ENCODE peak calls at places on chromosome 5, in four cellular contexts. H is breast epithelium, A is heart left ventricle, U is GM23338. K is an unnamed sample.

GRCh38 chr5:172943283-172943841 is 15.9 kb upstream of the RPL26L1 start:
- DNase-seq in H (no peak), A (peak; percentile 54), U (peak; percentile 71), K (no peak)

GRCh38 chr5:66814146-66814991 is 218.2 kb downstream of the MAST4 start:
- DNase-seq in H (no peak), A (no peak), U (peak; percentile 77), K (no peak)

GRCh38 chr5:176360894-176361436 is 599 bp downstream of the KIAA1191 start:
- DNase-seq in H (peak; percentile 19), A (peak; percentile 33), U (peak; percentile 59), K (peak; percentile 47)

GRCh38 chr5:95726811-95727763 is 4.0 kb upstream of the RHOBTB3 start:
- DNase-seq in H (no peak), A (no peak), U (no peak), K (no peak)

GRCh38 chr5:151214614-151215545 is 9.0 kb downstream of the CCDC69 start:
- DNase-seq in H (no peak), A (no peak), U (no peak), K (no peak)

GRCh38 chr5:138316355-138316754 is 15.2 kb downstream of the CDC25C start:
- DNase-seq in H (no peak), A (no peak), U (peak; percentile 19), K (no peak)

GRCh38 chr5:163649522-163649921 is 144.1 kb downstream of the MAT2B start:
- DNase-seq in H (no peak), A (no peak), U (no peak), K (no peak)

GRCh38 chr5:103774736-103775135 is 212.1 kb upstream of the NUDT12 start:
- DNase-seq in H (no peak), A (no peak), U (no peak), K (no peak)

GRCh38 chr5:17187401-17187800 is 30.0 kb upstream of the BASP1 start:
- DNase-seq in H (no peak), A (no peak), U (no peak), K (no peak)

GRCh38 chr5:173962436-173962835 is 26.5 kb upstream of the C5orf47 start:
- DNase-seq in H (no peak), A (no peak), U (no peak), K (no peak)

GRCh38 chr5:132445930-132446329 is 44.6 kb downstream of the IRF1 start:
- DNase-seq in H (no peak), A (no peak), U (no peak), K (no peak)

GRCh38 chr5:99105216-99105615 is 176.4 kb upstream of the CHD1 start:
- DNase-seq in H (no peak), A (no peak), U (no peak), K (no peak)

GRCh38 chr5:174327317-174327864 is 281.9 kb downstream of the NSG2 start:
- DNase-seq in H (peak; percentile 21), A (no peak), U (peak; percentile 96), K (peak; percentile 55)

GRCh38 chr5:138408023-138408422 is 30.8 kb upstream of the REEP2 start:
- DNase-seq in H (no peak), A (no peak), U (no peak), K (no peak)

DNA sequence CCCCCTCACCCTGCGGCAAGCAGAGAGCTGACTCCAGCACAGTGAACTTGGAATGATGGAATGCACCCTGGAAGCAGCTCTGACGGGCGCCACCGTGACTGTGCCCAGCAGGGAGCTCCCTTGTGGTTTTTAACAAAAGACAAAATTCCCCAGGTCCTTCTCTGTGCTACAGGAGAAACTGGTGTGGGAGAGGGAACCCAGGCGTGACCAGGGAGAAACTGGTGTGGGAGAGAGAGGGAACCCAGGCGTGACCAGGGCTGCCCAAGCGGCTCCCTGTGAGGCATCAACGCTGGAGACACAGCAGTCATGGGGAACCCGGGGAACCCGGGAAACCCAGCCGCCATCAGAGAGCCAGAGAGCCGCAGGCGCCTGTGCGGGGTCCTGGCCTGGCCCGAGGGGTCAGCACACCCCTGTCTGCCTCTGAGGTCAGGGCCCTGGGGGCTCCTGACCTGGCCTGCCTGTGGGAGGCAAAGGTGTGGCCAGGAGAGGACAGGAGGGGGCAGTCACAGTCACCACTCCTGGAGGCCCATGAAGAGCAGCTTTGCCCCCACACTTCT is 3.1 kb upstream of the AHRR start:
- DNase-seq in H (no peak), A (no peak), U (peak; percentile 20), K (no peak)
- TF ChIP-seq CTCF in H (no peak), A (no peak), U (no peak), K (no peak)

GRCh38 chr5:82417776-82418607 is 139.8 kb upstream of the RPS23 start:
- DNase-seq in H (no peak), A (no peak), U (no peak), K (no peak)
- TF ChIP-seq CTCF in H (no peak), A (no peak), U (no peak), K (no peak)

DNA sequence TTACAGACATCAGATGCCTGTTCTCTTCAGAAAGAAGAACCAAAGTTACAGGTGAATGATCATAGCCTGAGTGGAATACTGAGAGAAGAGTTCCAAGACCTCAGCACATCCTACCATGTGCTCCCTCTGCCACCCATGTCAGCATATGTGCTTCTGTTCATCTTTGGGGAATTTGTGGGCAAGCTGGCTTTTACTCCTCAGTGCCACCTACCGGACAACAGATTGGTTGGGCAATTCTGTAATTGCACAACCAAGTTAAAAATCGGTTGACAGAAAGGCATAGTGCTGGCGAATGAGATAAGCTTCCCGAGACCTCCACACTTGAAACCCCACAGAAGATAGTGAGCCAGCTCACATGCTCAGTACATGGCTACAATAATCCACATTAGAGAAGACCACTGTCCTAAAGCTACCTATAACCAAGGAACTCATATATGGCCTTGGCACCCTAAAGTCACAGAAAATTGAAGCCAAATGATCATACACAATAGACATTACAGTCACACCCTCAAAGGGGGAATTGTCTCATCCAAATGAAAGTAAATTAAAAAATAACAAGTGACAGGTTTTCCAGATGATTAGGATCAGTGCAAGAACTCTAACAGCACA is 1238.0 kb upstream of the NUDT12 start:
- DNase-seq in H (no peak), A (no peak), U (peak; percentile 58), K (peak; percentile 28)
- TF ChIP-seq CTCF in H (no peak), A (no peak), U (peak; percentile 71), K (peak; percentile 43)

DNA sequence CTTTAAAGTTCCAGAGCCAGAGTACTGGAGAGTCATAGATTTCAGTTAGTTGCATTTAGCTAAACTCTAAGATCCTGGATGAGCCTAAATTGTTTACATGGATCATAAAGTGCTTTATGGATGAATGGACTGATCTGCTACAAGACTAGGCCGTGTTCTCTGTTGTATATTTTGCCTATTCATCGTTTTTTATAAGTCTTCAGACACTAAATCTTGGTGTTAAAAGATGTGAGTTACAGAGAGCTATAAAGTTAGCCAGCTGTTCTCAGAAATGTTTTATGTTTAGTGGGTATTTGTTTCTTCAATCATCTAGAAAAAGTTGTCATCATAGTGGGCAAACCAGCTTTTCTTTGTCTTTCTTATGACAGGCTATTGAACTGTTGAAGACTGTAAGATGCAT is 585.7 kb upstream of the SEMA6A start:
- DNase-seq in H (no peak), A (no peak), U (no peak), K (no peak)
- TF ChIP-seq CTCF in H (no peak), A (no peak), U (no peak), K (no peak)

GRCh38 chr5:45796959-45797553 is 100.9 kb upstream of the HCN1 start:
- DNase-seq in H (no peak), A (no peak), U (peak; percentile 60), K (no peak)

GRCh38 chr5:45800331-45800730 is 104.2 kb upstream of the HCN1 start:
- DNase-seq in H (no peak), A (no peak), U (no peak), K (no peak)

GRCh38 chr5:45793638-45794532 is 97.7 kb upstream of the HCN1 start:
- DNase-seq in H (no peak), A (no peak), U (no peak), K (no peak)

GRCh38 chr5:45799388-45799787 is 103.2 kb upstream of the HCN1 start:
- DNase-seq in H (no peak), A (no peak), U (no peak), K (no peak)

DNA sequence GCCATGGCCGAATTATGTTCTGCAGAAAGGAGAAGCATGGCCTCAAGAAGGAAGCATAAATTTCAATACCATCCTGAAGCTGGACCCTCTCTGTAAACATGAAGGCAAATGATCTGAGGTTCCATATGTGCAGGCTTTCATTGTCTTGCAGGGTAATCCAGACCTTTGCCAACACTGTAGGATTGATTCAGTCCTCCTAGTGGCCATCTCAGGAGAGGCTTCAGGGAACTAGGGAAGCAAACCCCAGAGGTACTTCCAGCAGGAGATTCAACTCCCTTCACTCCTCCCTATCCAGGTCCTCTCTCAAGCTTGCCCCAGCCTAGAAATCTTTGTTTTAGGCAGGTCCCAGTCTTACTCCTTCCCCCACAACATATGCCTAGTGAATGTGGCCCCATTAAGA is 99.3 kb upstream of the HCN1 start:
- DNase-seq in H (no peak), A (no peak), U (peak; percentile 39), K (no peak)
- TF ChIP-seq CTCF in H (no peak), A (no peak), U (peak; percentile 44), K (no peak)

GRCh38 chr5:73780297-73781080 is 154.5 kb downstream of the ARHGEF28 start:
- DNase-seq in H (no peak), A (peak; percentile 19), U (no peak), K (no peak)

GRCh38 chr5:73786043-73786831 is 160.2 kb downstream of the ARHGEF28 start:
- DNase-seq in H (peak; percentile 25), A (no peak), U (no peak), K (no peak)

GRCh38 chr5:73783823-73784222 is 157.8 kb downstream of the ARHGEF28 start:
- DNase-seq in H (no peak), A (no peak), U (no peak), K (no peak)
- TF ChIP-seq CTCF in H (no peak), A (peak; percentile 54), U (no peak), K (peak; percentile 20)

GRCh38 chr5:11047625-11048024 is 286.6 kb upstream of the DAP start:
- DNase-seq in H (no peak), A (no peak), U (no peak), K (no peak)

GRCh38 chr5:11044581-11044980 is 283.5 kb upstream of the DAP start:
- DNase-seq in H (no peak), A (no peak), U (no peak), K (no peak)

GRCh38 chr5:11047051-11047450 is 286.0 kb upstream of the DAP start:
- DNase-seq in H (no peak), A (no peak), U (no peak), K (no peak)

GRCh38 chr5:11045411-11045810 is 284.4 kb upstream of the DAP start:
- DNase-seq in H (no peak), A (no peak), U (no peak), K (no peak)

GRCh38 chr5:11046160-11046559 is 285.1 kb upstream of the DAP start:
- DNase-seq in H (no peak), A (no peak), U (peak; percentile 43), K (no peak)
- TF ChIP-seq CTCF in H (no peak), A (peak; percentile 23), U (peak; percentile 12), K (no peak)

DNA sequence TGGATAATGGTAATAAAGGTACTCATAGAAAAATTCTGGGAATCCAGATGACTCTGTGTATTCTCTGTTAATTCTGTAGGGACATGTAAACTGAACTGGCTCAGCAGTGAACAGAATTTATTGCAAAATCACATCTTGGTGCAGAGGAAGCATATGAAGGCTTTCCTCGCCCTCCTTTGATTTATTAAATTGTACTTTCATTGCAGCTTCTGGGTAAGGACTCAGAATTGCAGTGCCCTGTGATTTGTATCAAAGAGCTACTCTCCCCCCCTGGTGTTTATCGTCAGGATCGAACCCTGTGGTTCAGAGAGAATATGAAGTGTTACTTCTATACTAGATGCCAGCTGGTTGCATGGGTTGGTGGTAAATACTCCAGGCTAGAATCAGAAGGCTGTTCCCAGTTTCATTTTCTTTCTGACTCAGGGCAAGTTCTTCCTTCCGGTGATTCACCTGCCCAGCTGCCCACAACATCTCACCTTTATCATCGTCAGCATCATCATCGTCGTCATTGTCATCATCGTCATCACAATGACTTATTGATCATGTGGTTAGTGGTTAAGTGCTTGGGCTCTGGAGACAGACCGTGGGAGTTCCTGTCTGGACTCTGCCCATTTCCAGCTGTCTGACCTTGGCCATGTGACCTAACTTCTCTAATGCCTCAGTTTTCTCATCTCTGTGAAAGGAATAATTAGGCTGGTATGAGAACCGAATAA is 238.8 kb downstream of the ARHGAP26 start:
- DNase-seq in H (no peak), A (peak; percentile 39), U (no peak), K (no peak)
- TF ChIP-seq CTCF in H (no peak), A (no peak), U (no peak), K (no peak)